ENCODE peak calls at places on chromosomes 7 and 10, in ten cellular contexts. O is IMR-90; D is hepatic stellate cell; W is Kasumi-1; Q is mucosa of gallbladder; M is gastrocnemius medialis; B is T follicular helper cell; Z is CD4-positive, alpha-beta T cell; R is iPS-NIHi11; H is BJ. A is an unnamed sample.
A peak's percentile ranks its signal among the peaks of the same experiment; 100 is the strongest.

GRCh38 chr10:43250925-43251663 is 15.8 kb downstream of the RASGEF1A start:
- DNase-seq in O (no peak), D (no peak), W (no peak), Q (peak; percentile 8), M (no peak), B (no peak), Z (no peak), R (no peak), H (no peak), A (no peak)

GRCh38 chr10:29595636-29596225 is 39.0 kb downstream of the SVIL start:
- DNase-seq in O (no peak), D (no peak), W (no peak), Q (no peak), M (peak; percentile 78), B (no peak), Z (no peak), R (no peak), H (no peak), A (no peak)

GRCh38 chr7:73602721-73603651 is 21.3 kb downstream of the MLXIPL start:
- DNase-seq in O (no peak), D (no peak), W (no peak), Q (no peak), M (no peak), B (no peak), Z (no peak), R (peak; percentile 64), H (no peak), A (no peak)

GRCh38 chr7:32119790-32120196 is 49.6 kb upstream of the PDE1C start:
- DNase-seq in O (no peak), D (no peak), W (no peak), Q (no peak), M (no peak), B (no peak), Z (no peak), R (no peak), H (no peak), A (no peak)

GRCh38 chr10:116743266-116744064 is 1.1 kb upstream of the HSPA12A start:
- DNase-seq in O (no peak), D (no peak), W (no peak), Q (no peak), M (no peak), B (no peak), Z (no peak), R (no peak), H (no peak), A (no peak)

GRCh38 chr10:111209666-111210065 is 132.8 kb downstream of the ADRA2A start:
- DNase-seq in O (no peak), D (no peak), W (no peak), Q (no peak), M (no peak), B (no peak), Z (no peak), R (no peak), H (peak; percentile 5), A (no peak)

GRCh38 chr7:29207469-29207868 is 12.9 kb downstream of the CHN2 start:
- DNase-seq in O (no peak), D (no peak), W (no peak), Q (no peak), M (no peak), B (no peak), Z (no peak), R (no peak), H (no peak), A (no peak)

GRCh38 chr10:62643612-62644587 is 160.6 kb upstream of the ADO start:
- DNase-seq in O (no peak), D (no peak), W (no peak), Q (no peak), M (no peak), B (no peak), Z (no peak), R (no peak), H (no peak), A (no peak)

GRCh38 chr7:137454169-137455166 is 110.9 kb upstream of the PTN start:
- DNase-seq in O (peak; percentile 93), D (peak; percentile 52), W (peak; percentile 74), Q (peak; percentile 38), M (peak; percentile 31), B (no peak), Z (no peak), R (peak; percentile 73), H (no peak), A (no peak)

GRCh38 chr7:149692557-149692982 is 80.8 kb downstream of the ZNF467 start:
- DNase-seq in O (no peak), D (no peak), W (no peak), Q (no peak), M (no peak), B (no peak), Z (no peak), R (peak; percentile 38), H (no peak), A (no peak)